ENCODE peak calls at places on chromosomes 12 and 14, in five cellular contexts. One of them, this sample, is unnamed.
A peak's percentile ranks its signal among the peaks of the same experiment; 100 is the strongest.

GRCh38 chr14:95208598-95208997 is 51.3 kb upstream of the DICER1 start:
- DNase-seq in transverse colon: no peak
- DNase-seq in adrenal gland: no peak
- DNase-seq in esophagus muscularis mucosa: no peak
- DNase-seq in right lobe of liver: no peak
- DNase-seq in this sample: no peak

GRCh38 chr12:65902504-65902903 is 78.2 kb downstream of the HMGA2 start:
- DNase-seq in adrenal gland: no peak
- DNase-seq in right lobe of liver: no peak
- DNase-seq in esophagus muscularis mucosa: no peak
- DNase-seq in transverse colon: no peak
- DNase-seq in this sample: no peak

GRCh38 chr14:49505026-49505766 is 81.0 kb downstream of the RPS29 start:
- DNase-seq in right lobe of liver: no peak
- DNase-seq in transverse colon: no peak
- DNase-seq in esophagus muscularis mucosa: no peak
- DNase-seq in adrenal gland: no peak
- DNase-seq in this sample: no peak

GRCh38 chr12:72612171-72612570 is 340.0 kb downstream of the TRHDE start:
- DNase-seq in esophagus muscularis mucosa: no peak
- DNase-seq in right lobe of liver: no peak
- DNase-seq in adrenal gland: no peak
- DNase-seq in transverse colon: no peak
- DNase-seq in this sample: no peak

GRCh38 chr12:3728686-3729085 is 24.2 kb downstream of the CRACR2A start:
- DNase-seq in esophagus muscularis mucosa: no peak
- DNase-seq in adrenal gland: no peak
- DNase-seq in right lobe of liver: no peak
- DNase-seq in transverse colon: no peak
- DNase-seq in this sample: no peak

GRCh38 chr12:42143401-42144173 is 1.1 kb downstream of the GXYLT1 start:
- DNase-seq in adrenal gland: no peak
- DNase-seq in esophagus muscularis mucosa: no peak
- DNase-seq in transverse colon: no peak
- DNase-seq in right lobe of liver: no peak
- DNase-seq in this sample: no peak

GRCh38 chr14:89388853-89389252 is 28.2 kb downstream of the FOXN3 start:
- DNase-seq in adrenal gland: peak; percentile 16
- DNase-seq in right lobe of liver: no peak
- DNase-seq in esophagus muscularis mucosa: no peak
- DNase-seq in transverse colon: no peak
- DNase-seq in this sample: no peak

GRCh38 chr12:91370086-91370868 is 187.7 kb upstream of the DCN start:
- DNase-seq in transverse colon: no peak
- DNase-seq in esophagus muscularis mucosa: no peak
- DNase-seq in right lobe of liver: no peak
- DNase-seq in adrenal gland: no peak
- DNase-seq in this sample: no peak

GRCh38 chr12:2447861-2448260 is 346.9 kb upstream of the FKBP4 start:
- DNase-seq in transverse colon: no peak
- DNase-seq in esophagus muscularis mucosa: no peak
- DNase-seq in adrenal gland: no peak
- DNase-seq in right lobe of liver: no peak
- DNase-seq in this sample: no peak

GRCh38 chr14:67464377-67464776 is 24.1 kb downstream of the TMEM229B start:
- DNase-seq in esophagus muscularis mucosa: no peak
- DNase-seq in right lobe of liver: no peak
- DNase-seq in adrenal gland: no peak
- DNase-seq in transverse colon: no peak
- DNase-seq in this sample: no peak

GRCh38 chr12:105481906-105482305 is 151.4 kb downstream of the C12orf75 start:
- DNase-seq in esophagus muscularis mucosa: no peak
- DNase-seq in right lobe of liver: no peak
- DNase-seq in adrenal gland: no peak
- DNase-seq in transverse colon: no peak
- DNase-seq in this sample: no peak

GRCh38 chr12:49219417-49220026 is 30.6 kb upstream of the TUBA1A start:
- DNase-seq in esophagus muscularis mucosa: no peak
- DNase-seq in transverse colon: no peak
- DNase-seq in adrenal gland: no peak
- DNase-seq in right lobe of liver: no peak
- DNase-seq in this sample: no peak

GRCh38 chr14:71647086-71647784 is 285.0 kb upstream of the RGS6 start:
- DNase-seq in transverse colon: peak; percentile 35
- DNase-seq in right lobe of liver: no peak
- DNase-seq in adrenal gland: no peak
- DNase-seq in esophagus muscularis mucosa: no peak
- DNase-seq in this sample: no peak

GRCh38 chr14:63712123-63712522 is 15.7 kb downstream of the SGPP1 start:
- DNase-seq in transverse colon: no peak
- DNase-seq in adrenal gland: no peak
- DNase-seq in esophagus muscularis mucosa: no peak
- DNase-seq in right lobe of liver: no peak
- DNase-seq in this sample: no peak

GRCh38 chr14:39467889-39468524 is 35.8 kb upstream of the FBXO33 start:
- DNase-seq in right lobe of liver: no peak
- DNase-seq in esophagus muscularis mucosa: no peak
- DNase-seq in adrenal gland: no peak
- DNase-seq in transverse colon: no peak
- DNase-seq in this sample: no peak

GRCh38 chr14:85273099-85273677 is 256.8 kb upstream of the FLRT2 start:
- DNase-seq in right lobe of liver: no peak
- DNase-seq in esophagus muscularis mucosa: no peak
- DNase-seq in adrenal gland: no peak
- DNase-seq in transverse colon: no peak
- DNase-seq in this sample: no peak

GRCh38 chr12:106246891-106247730 is 709 bp downstream of the CKAP4 start:
- DNase-seq in adrenal gland: peak; percentile 75
- DNase-seq in right lobe of liver: peak; percentile 77
- DNase-seq in esophagus muscularis mucosa: no peak
- DNase-seq in transverse colon: peak; percentile 63
- DNase-seq in this sample: peak; percentile 43

GRCh38 chr12:124861492-124861891 is 2.2 kb downstream of the SCARB1 start:
- DNase-seq in transverse colon: peak; percentile 38
- DNase-seq in esophagus muscularis mucosa: no peak
- DNase-seq in adrenal gland: peak; percentile 92
- DNase-seq in right lobe of liver: peak; percentile 60
- DNase-seq in this sample: peak; percentile 63

GRCh38 chr12:96099986-96100385 is 64.6 kb upstream of the LTA4H start:
- DNase-seq in esophagus muscularis mucosa: no peak
- DNase-seq in adrenal gland: no peak
- DNase-seq in right lobe of liver: no peak
- DNase-seq in transverse colon: no peak
- DNase-seq in this sample: no peak

GRCh38 chr12:54300732-54301427 is at the start of gene NFE2:
- DNase-seq in right lobe of liver: peak; percentile 66
- DNase-seq in esophagus muscularis mucosa: no peak
- DNase-seq in adrenal gland: peak; percentile 52
- DNase-seq in transverse colon: peak; percentile 54
- DNase-seq in this sample: no peak

GRCh38 chr12:79512068-79512467 is 178.7 kb downstream of the PAWR start:
- DNase-seq in transverse colon: no peak
- DNase-seq in esophagus muscularis mucosa: no peak
- DNase-seq in adrenal gland: no peak
- DNase-seq in right lobe of liver: no peak
- DNase-seq in this sample: no peak

GRCh38 chr12:68102731-68103130 is 56.8 kb downstream of the IFNG start:
- DNase-seq in esophagus muscularis mucosa: no peak
- DNase-seq in transverse colon: no peak
- DNase-seq in adrenal gland: no peak
- DNase-seq in right lobe of liver: no peak
- DNase-seq in this sample: no peak

GRCh38 chr14:75279153-75279738 is 618 bp downstream of the FOS start:
- DNase-seq in esophagus muscularis mucosa: no peak
- DNase-seq in right lobe of liver: peak; percentile 75
- DNase-seq in adrenal gland: peak; percentile 87
- DNase-seq in transverse colon: peak; percentile 77
- DNase-seq in this sample: peak; percentile 94

GRCh38 chr12:55681142-55682077 is 26.3 kb downstream of the ITGA7 start:
- DNase-seq in transverse colon: peak; percentile 85
- DNase-seq in esophagus muscularis mucosa: no peak
- DNase-seq in right lobe of liver: peak; percentile 87
- DNase-seq in adrenal gland: peak; percentile 58
- DNase-seq in this sample: peak; percentile 84
- TF ChIP-seq POLR2A in transverse colon: peak; percentile 70
- TF ChIP-seq POLR2A in esophagus muscularis mucosa: no peak
- TF ChIP-seq POLR2A in right lobe of liver: peak; percentile 93
- TF ChIP-seq POLR2A in adrenal gland: no peak
- TF ChIP-seq POLR2A in this sample: no peak

GRCh38 chr12:121795029-121795977 is 1.8 kb upstream of the RHOF start:
- DNase-seq in adrenal gland: peak; percentile 88
- DNase-seq in right lobe of liver: peak; percentile 84
- DNase-seq in transverse colon: peak; percentile 94
- DNase-seq in esophagus muscularis mucosa: peak; percentile 98
- DNase-seq in this sample: peak; percentile 86
- H3K4me3 ChIP-seq in adrenal gland: no peak overlapping the region
- H3K4me3 ChIP-seq in right lobe of liver: peak overlapping the region; percentile 7
- H3K4me3 ChIP-seq in transverse colon: peak overlapping the region; percentile 33
- H3K4me3 ChIP-seq in esophagus muscularis mucosa: peak overlapping the region; percentile 60
- H3K4me3 ChIP-seq in this sample: no peak overlapping the region

DNA sequence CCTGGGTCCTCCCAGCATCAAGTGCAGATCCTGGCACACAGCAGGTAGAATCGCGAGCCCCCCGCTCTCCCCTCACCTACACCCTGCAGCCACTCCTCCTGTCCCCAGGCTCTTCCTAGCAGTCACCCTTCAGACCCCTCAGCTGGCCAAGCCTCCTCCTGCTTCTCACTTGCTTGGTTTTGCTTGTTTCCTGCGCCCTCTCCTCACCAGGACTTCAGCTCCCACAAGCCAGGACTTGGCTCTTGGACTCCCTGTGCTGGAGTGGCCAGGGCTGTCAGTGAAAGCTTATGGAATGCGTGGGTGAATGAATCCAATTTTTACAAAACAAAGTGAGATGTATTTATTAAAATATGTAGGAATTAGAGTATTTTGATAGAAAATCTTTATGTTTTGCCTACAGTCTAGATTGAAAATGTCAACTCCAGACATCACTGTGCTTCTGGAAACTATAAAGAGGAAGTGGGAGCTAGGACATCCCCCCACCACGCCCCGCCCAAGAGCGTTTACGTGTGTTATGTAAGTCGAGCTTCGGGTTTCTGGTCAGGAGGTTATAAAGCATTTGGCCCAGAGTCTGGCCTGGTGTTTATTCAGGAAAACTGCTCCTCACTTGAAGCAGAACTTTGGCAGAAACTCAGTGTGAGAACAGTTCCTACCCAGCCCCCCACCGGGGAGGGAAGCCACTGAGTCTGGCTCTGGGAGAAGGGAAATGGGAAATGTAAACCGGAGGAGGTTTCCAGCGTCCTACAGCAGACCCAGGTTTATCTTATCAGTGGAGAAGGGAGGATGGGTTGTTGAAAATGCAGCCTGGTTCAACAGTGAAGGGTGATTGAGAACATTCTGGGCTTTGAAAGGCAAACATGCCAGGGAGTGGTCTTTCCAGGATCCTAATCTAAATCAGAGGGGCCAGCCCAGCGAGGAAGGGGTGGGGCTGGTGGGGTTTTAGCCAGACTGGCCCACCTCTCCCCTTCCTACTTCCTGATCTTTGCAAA is 8.8 kb downstream of the ALDH2 start:
- DNase-seq in esophagus muscularis mucosa: peak; percentile 97
- DNase-seq in right lobe of liver: peak; percentile 82
- DNase-seq in adrenal gland: peak; percentile 76
- DNase-seq in transverse colon: peak; percentile 90
- DNase-seq in this sample: peak; percentile 95
- TF ChIP-seq POLR2A in esophagus muscularis mucosa: no peak
- TF ChIP-seq POLR2A in right lobe of liver: peak; percentile 71
- TF ChIP-seq POLR2A in adrenal gland: peak; percentile 60
- TF ChIP-seq POLR2A in transverse colon: peak; percentile 53
- TF ChIP-seq POLR2A in this sample: no peak

GRCh38 chr14:104395276-104395675 is 184.3 kb upstream of the C14orf180 start:
- DNase-seq in adrenal gland: no peak
- DNase-seq in esophagus muscularis mucosa: peak; percentile 80
- DNase-seq in transverse colon: no peak
- DNase-seq in right lobe of liver: no peak
- DNase-seq in this sample: no peak

GRCh38 chr14:104393199-104393897 is 186.2 kb upstream of the C14orf180 start:
- DNase-seq in transverse colon: no peak
- DNase-seq in adrenal gland: no peak
- DNase-seq in esophagus muscularis mucosa: no peak
- DNase-seq in right lobe of liver: no peak
- DNase-seq in this sample: peak; percentile 59

GRCh38 chr14:104392396-104393198 is 187.0 kb upstream of the C14orf180 start:
- DNase-seq in transverse colon: no peak
- DNase-seq in right lobe of liver: no peak
- DNase-seq in esophagus muscularis mucosa: no peak
- DNase-seq in adrenal gland: no peak
- DNase-seq in this sample: peak; percentile 77

GRCh38 chr14:104394606-104394910 is 185.0 kb upstream of the C14orf180 start:
- DNase-seq in adrenal gland: no peak
- DNase-seq in esophagus muscularis mucosa: peak; percentile 47
- DNase-seq in right lobe of liver: no peak
- DNase-seq in transverse colon: no peak
- DNase-seq in this sample: peak; percentile 79

DNA sequence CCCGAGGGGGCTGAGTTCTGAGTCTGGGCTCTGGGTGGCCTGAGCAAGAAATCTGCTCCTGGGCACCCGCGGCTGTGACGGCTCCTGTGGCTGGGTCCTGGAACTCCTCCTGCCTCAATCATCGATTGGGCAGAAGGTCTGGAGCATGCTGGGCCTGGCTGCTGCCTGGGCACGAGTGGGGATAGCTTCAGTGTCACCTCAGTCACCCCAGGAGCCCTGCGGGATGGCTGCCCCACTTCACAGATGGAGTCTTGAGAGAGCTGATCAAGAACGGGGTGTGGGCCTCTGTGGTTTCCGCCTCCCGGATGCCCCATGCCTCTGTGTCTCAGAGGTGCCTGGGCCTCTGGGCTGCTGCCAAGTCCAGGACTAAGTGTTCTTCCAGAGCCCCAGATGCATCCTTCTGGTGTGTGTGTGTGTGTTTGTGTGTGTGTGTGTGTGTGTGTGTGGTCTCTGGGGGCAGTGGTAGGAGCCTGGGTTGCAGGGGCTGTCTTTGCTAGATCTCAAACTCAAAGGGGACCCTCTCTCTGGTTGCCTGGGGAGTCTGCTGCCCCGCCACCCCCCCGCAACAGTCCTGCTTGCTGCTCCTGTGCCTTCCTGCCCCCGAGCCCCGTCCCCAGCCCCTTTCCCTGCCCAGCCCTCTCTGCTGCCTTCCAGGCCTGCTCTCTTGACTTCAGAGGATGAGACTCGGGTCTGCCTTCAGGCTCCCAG is 185.5 kb upstream of the C14orf180 start:
- DNase-seq in adrenal gland: peak; percentile 25
- DNase-seq in transverse colon: peak; percentile 59
- DNase-seq in esophagus muscularis mucosa: no peak
- DNase-seq in right lobe of liver: no peak
- DNase-seq in this sample: peak; percentile 92
- H3K4me3 ChIP-seq in adrenal gland: no peak overlapping the region
- H3K4me3 ChIP-seq in transverse colon: no peak overlapping the region
- H3K4me3 ChIP-seq in esophagus muscularis mucosa: no peak overlapping the region
- H3K4me3 ChIP-seq in right lobe of liver: no peak overlapping the region
- H3K4me3 ChIP-seq in this sample: no peak overlapping the region

This sample was measured in lower leg skin.